ENCODE peak calls at places on chromosomes 2 and 18, in six cellular contexts. One of them, this sample, is unnamed.

GRCh38 chr18:475202-475624 is 25.3 kb downstream of the COLEC12 start:
- DNase-seq in HCT116: no peak
- DNase-seq in NB4: no peak
- DNase-seq in foreskin fibroblast: peak
- DNase-seq in brain microvascular endothelial cell: peak
- DNase-seq in astrocyte of the spinal cord: peak
- DNase-seq in this sample: peak

GRCh38 chr18:76806301-76806700 is 16.1 kb upstream of the ZNF236 start:
- DNase-seq in HCT116: no peak
- DNase-seq in NB4: no peak
- DNase-seq in foreskin fibroblast: no peak
- DNase-seq in brain microvascular endothelial cell: no peak
- DNase-seq in astrocyte of the spinal cord: no peak
- DNase-seq in this sample: no peak

GRCh38 chr2:106843001-106843909 is 42.7 kb downstream of the ST6GAL2 start:
- DNase-seq in HCT116: no peak
- DNase-seq in NB4: no peak
- DNase-seq in foreskin fibroblast: no peak
- DNase-seq in brain microvascular endothelial cell: no peak
- DNase-seq in astrocyte of the spinal cord: no peak
- DNase-seq in this sample: no peak

GRCh38 chr2:140851258-140851657 is 1279.6 kb downstream of the LRP1B start:
- DNase-seq in HCT116: no peak
- DNase-seq in NB4: no peak
- DNase-seq in foreskin fibroblast: peak
- DNase-seq in brain microvascular endothelial cell: no peak
- DNase-seq in astrocyte of the spinal cord: no peak
- DNase-seq in this sample: no peak

GRCh38 chr2:101306410-101306809 is 2.1 kb downstream of the RNF149 start:
- DNase-seq in HCT116: no peak
- DNase-seq in NB4: no peak
- DNase-seq in foreskin fibroblast: no peak
- DNase-seq in brain microvascular endothelial cell: no peak
- DNase-seq in astrocyte of the spinal cord: no peak
- DNase-seq in this sample: no peak

GRCh38 chr2:201432038-201432437 is 19.2 kb downstream of the TRAK2 start:
- DNase-seq in HCT116: no peak
- DNase-seq in NB4: peak
- DNase-seq in foreskin fibroblast: peak
- DNase-seq in brain microvascular endothelial cell: peak
- DNase-seq in astrocyte of the spinal cord: peak
- DNase-seq in this sample: no peak

GRCh38 chr2:84532291-84532690 is 16.0 kb downstream of the DNAH6 start:
- DNase-seq in HCT116: no peak
- DNase-seq in NB4: no peak
- DNase-seq in foreskin fibroblast: no peak
- DNase-seq in brain microvascular endothelial cell: no peak
- DNase-seq in astrocyte of the spinal cord: no peak
- DNase-seq in this sample: no peak

GRCh38 chr2:190136259-190136658 is 73.7 kb upstream of the MSTN start:
- DNase-seq in HCT116: no peak
- DNase-seq in NB4: no peak
- DNase-seq in foreskin fibroblast: no peak
- DNase-seq in brain microvascular endothelial cell: no peak
- DNase-seq in astrocyte of the spinal cord: no peak
- DNase-seq in this sample: no peak

GRCh38 chr18:74957588-74958224 is 251.2 kb downstream of the PTGR3 start:
- DNase-seq in HCT116: no peak
- DNase-seq in NB4: no peak
- DNase-seq in foreskin fibroblast: no peak
- DNase-seq in brain microvascular endothelial cell: no peak
- DNase-seq in astrocyte of the spinal cord: no peak
- DNase-seq in this sample: no peak

GRCh38 chr2:230910546-230911135 is 14.4 kb downstream of the GPR55 start:
- DNase-seq in HCT116: no peak
- DNase-seq in NB4: peak
- DNase-seq in foreskin fibroblast: no peak
- DNase-seq in brain microvascular endothelial cell: no peak
- DNase-seq in astrocyte of the spinal cord: no peak
- DNase-seq in this sample: no peak

GRCh38 chr2:105858868-105859693 is 114.4 kb downstream of the NCK2 start:
- DNase-seq in HCT116: no peak
- DNase-seq in NB4: no peak
- DNase-seq in foreskin fibroblast: no peak
- DNase-seq in brain microvascular endothelial cell: no peak
- DNase-seq in astrocyte of the spinal cord: no peak
- DNase-seq in this sample: no peak

GRCh38 chr2:138274421-138275291 is 226.9 kb upstream of the SPOPL start:
- DNase-seq in HCT116: peak
- DNase-seq in NB4: peak
- DNase-seq in foreskin fibroblast: no peak
- DNase-seq in brain microvascular endothelial cell: no peak
- DNase-seq in astrocyte of the spinal cord: peak
- DNase-seq in this sample: no peak

GRCh38 chr2:119760237-119760807 is 600 bp downstream of the PTPN4 start:
- DNase-seq in HCT116: no peak
- DNase-seq in NB4: no peak
- DNase-seq in foreskin fibroblast: no peak
- DNase-seq in brain microvascular endothelial cell: no peak
- DNase-seq in astrocyte of the spinal cord: no peak
- DNase-seq in this sample: no peak

GRCh38 chr2:12957251-12957650 is 240.5 kb downstream of the TRIB2 start:
- DNase-seq in HCT116: no peak
- DNase-seq in NB4: no peak
- DNase-seq in foreskin fibroblast: no peak
- DNase-seq in brain microvascular endothelial cell: no peak
- DNase-seq in astrocyte of the spinal cord: no peak
- DNase-seq in this sample: no peak

GRCh38 chr2:204213588-204213987 is 277.0 kb downstream of the ICOS start:
- DNase-seq in HCT116: no peak
- DNase-seq in NB4: no peak
- DNase-seq in foreskin fibroblast: no peak
- DNase-seq in brain microvascular endothelial cell: no peak
- DNase-seq in astrocyte of the spinal cord: no peak
- DNase-seq in this sample: no peak

GRCh38 chr2:228039752-228040534 is 141.5 kb downstream of the SPHKAP start:
- DNase-seq in HCT116: peak
- DNase-seq in NB4: peak
- DNase-seq in foreskin fibroblast: peak
- DNase-seq in brain microvascular endothelial cell: no peak
- DNase-seq in astrocyte of the spinal cord: peak
- DNase-seq in this sample: peak

GRCh38 chr2:72892506-72893173 is 5.4 kb downstream of the SPR start:
- DNase-seq in HCT116: no peak
- DNase-seq in NB4: peak
- DNase-seq in foreskin fibroblast: peak
- DNase-seq in brain microvascular endothelial cell: peak
- DNase-seq in astrocyte of the spinal cord: peak
- DNase-seq in this sample: peak

GRCh38 chr2:150903461-150903860 is 358.2 kb downstream of the RBM43 start:
- DNase-seq in HCT116: no peak
- DNase-seq in NB4: no peak
- DNase-seq in foreskin fibroblast: peak
- DNase-seq in brain microvascular endothelial cell: no peak
- DNase-seq in astrocyte of the spinal cord: no peak
- DNase-seq in this sample: no peak

GRCh38 chr2:60109744-60110143 is 443.7 kb downstream of the BCL11A start:
- DNase-seq in HCT116: no peak
- DNase-seq in NB4: no peak
- DNase-seq in foreskin fibroblast: no peak
- DNase-seq in brain microvascular endothelial cell: no peak
- DNase-seq in astrocyte of the spinal cord: no peak
- DNase-seq in this sample: no peak

GRCh38 chr2:171216631-171217030 is 55.9 kb upstream of the TLK1 start:
- DNase-seq in HCT116: no peak
- DNase-seq in NB4: no peak
- DNase-seq in foreskin fibroblast: no peak
- DNase-seq in brain microvascular endothelial cell: no peak
- DNase-seq in astrocyte of the spinal cord: no peak
- DNase-seq in this sample: no peak

GRCh38 chr2:50225021-50225928 is 806.7 kb downstream of the NRXN1 start:
- DNase-seq in HCT116: no peak
- DNase-seq in NB4: no peak
- DNase-seq in foreskin fibroblast: no peak
- DNase-seq in brain microvascular endothelial cell: no peak
- DNase-seq in astrocyte of the spinal cord: no peak
- DNase-seq in this sample: no peak

GRCh38 chr2:113285816-113286215 is 7.1 kb upstream of the PAX8 start:
- DNase-seq in HCT116: no peak
- DNase-seq in NB4: no peak
- DNase-seq in foreskin fibroblast: no peak
- DNase-seq in brain microvascular endothelial cell: no peak
- DNase-seq in astrocyte of the spinal cord: no peak
- DNase-seq in this sample: no peak

GRCh38 chr2:113284481-113284880 is 5.8 kb upstream of the PAX8 start:
- DNase-seq in HCT116: no peak
- DNase-seq in NB4: peak
- DNase-seq in foreskin fibroblast: no peak
- DNase-seq in brain microvascular endothelial cell: peak
- DNase-seq in astrocyte of the spinal cord: peak
- DNase-seq in this sample: no peak

GRCh38 chr2:113281920-113282746 is 3.4 kb upstream of the PAX8 start:
- DNase-seq in HCT116: no peak
- DNase-seq in NB4: no peak
- DNase-seq in foreskin fibroblast: no peak
- DNase-seq in brain microvascular endothelial cell: no peak
- DNase-seq in astrocyte of the spinal cord: peak
- DNase-seq in this sample: no peak

GRCh38 chr2:113283704-113284284 is 5.1 kb upstream of the PAX8 start:
- DNase-seq in HCT116: peak
- DNase-seq in NB4: peak
- DNase-seq in foreskin fibroblast: peak
- DNase-seq in brain microvascular endothelial cell: peak
- DNase-seq in astrocyte of the spinal cord: peak
- DNase-seq in this sample: no peak

GRCh38 chr2:113282747-113283533 is 4.2 kb upstream of the PAX8 start:
- DNase-seq in HCT116: peak
- DNase-seq in NB4: peak
- DNase-seq in foreskin fibroblast: no peak
- DNase-seq in brain microvascular endothelial cell: no peak
- DNase-seq in astrocyte of the spinal cord: peak
- DNase-seq in this sample: peak
- TF ChIP-seq CTCF in HCT116: peak
- TF ChIP-seq CTCF in NB4: peak
- TF ChIP-seq CTCF in foreskin fibroblast: no peak
- TF ChIP-seq CTCF in brain microvascular endothelial cell: peak
- TF ChIP-seq CTCF in astrocyte of the spinal cord: peak
- TF ChIP-seq CTCF in this sample: no peak

DNA sequence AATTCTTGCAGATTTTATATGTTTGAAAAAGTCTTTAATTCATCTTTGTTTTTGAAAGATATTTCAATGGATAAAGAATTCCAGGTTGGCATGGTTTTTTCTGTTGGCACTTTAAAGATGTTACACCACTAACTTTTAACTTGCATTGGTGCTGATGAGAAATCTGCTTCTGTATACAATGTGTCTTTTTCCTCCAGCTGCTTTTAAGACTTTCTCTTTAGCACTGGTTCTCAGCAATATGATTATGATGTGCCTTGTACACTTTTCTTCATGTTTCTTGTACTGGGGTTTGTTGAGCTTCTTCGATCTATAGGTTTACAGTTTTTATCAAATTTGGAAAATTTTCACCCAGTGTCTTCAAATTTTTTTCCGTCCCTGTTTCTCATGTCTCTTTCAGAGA is 29.2 kb downstream of the PECR start:
- DNase-seq in HCT116: no peak
- DNase-seq in NB4: no peak
- DNase-seq in foreskin fibroblast: no peak
- DNase-seq in brain microvascular endothelial cell: no peak
- DNase-seq in astrocyte of the spinal cord: no peak
- DNase-seq in this sample: no peak
- TF ChIP-seq CTCF in HCT116: no peak
- TF ChIP-seq CTCF in NB4: no peak
- TF ChIP-seq CTCF in foreskin fibroblast: no peak
- TF ChIP-seq CTCF in brain microvascular endothelial cell: no peak
- TF ChIP-seq CTCF in astrocyte of the spinal cord: no peak
- TF ChIP-seq CTCF in this sample: no peak

GRCh38 chr2:159131267-159131790 is 155.2 kb downstream of the WDSUB1 start:
- DNase-seq in HCT116: no peak
- DNase-seq in NB4: no peak
- DNase-seq in foreskin fibroblast: no peak
- DNase-seq in brain microvascular endothelial cell: no peak
- DNase-seq in astrocyte of the spinal cord: no peak
- DNase-seq in this sample: no peak

GRCh38 chr2:159131882-159132281 is 154.6 kb downstream of the WDSUB1 start:
- DNase-seq in HCT116: peak
- DNase-seq in NB4: no peak
- DNase-seq in foreskin fibroblast: peak
- DNase-seq in brain microvascular endothelial cell: peak
- DNase-seq in astrocyte of the spinal cord: peak
- DNase-seq in this sample: no peak

GRCh38 chr2:159134979-159135378 is 151.5 kb downstream of the WDSUB1 start:
- DNase-seq in HCT116: no peak
- DNase-seq in NB4: no peak
- DNase-seq in foreskin fibroblast: no peak
- DNase-seq in brain microvascular endothelial cell: no peak
- DNase-seq in astrocyte of the spinal cord: no peak
- DNase-seq in this sample: no peak

GRCh38 chr2:159136405-159136804 is 150.1 kb downstream of the WDSUB1 start:
- DNase-seq in HCT116: no peak
- DNase-seq in NB4: no peak
- DNase-seq in foreskin fibroblast: no peak
- DNase-seq in brain microvascular endothelial cell: no peak
- DNase-seq in astrocyte of the spinal cord: no peak
- DNase-seq in this sample: no peak

DNA sequence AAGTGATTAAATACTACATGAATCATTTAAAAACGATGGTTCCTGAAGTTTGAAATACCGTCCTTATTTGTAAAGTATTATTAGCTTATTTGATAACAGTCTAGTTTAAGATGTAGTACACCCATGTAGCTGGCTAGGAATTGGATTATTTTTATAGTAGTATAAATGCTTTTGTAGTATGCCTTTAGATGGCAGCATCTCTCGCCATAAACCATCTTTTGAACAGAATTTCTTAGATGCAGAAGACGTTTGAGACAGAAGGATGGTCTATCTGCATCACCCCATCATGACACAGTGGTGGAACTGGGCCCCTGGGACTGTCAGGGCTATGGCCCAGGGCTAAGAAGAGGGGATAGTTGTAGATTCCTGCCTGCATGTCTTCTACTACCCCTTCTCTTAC is 152.7 kb downstream of the WDSUB1 start:
- DNase-seq in HCT116: no peak
- DNase-seq in NB4: peak
- DNase-seq in foreskin fibroblast: peak
- DNase-seq in brain microvascular endothelial cell: peak
- DNase-seq in astrocyte of the spinal cord: peak
- DNase-seq in this sample: no peak
- TF ChIP-seq CTCF in HCT116: no peak
- TF ChIP-seq CTCF in NB4: no peak
- TF ChIP-seq CTCF in foreskin fibroblast: no peak
- TF ChIP-seq CTCF in brain microvascular endothelial cell: peak
- TF ChIP-seq CTCF in astrocyte of the spinal cord: peak
- TF ChIP-seq CTCF in this sample: no peak

DNA sequence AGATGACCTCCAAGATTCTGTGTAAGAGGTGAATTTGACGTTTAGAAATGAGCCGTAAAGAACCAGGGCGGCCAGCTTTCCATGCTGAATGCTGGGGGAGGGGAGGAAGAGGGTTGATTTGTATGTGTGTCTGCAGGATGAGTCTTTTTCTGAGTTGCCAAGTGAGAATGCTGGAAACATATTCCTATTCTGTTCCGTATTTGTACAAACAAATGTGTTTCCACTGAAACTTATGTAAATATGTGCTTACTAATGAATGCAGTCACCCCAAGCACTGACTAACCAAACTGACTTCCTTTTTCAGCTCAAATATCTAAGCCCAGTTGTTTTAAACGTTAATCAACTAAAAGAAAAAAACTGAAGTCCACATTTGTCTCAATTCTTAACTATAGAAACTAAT is 74.9 kb upstream of the APCDD1 start:
- DNase-seq in HCT116: no peak
- DNase-seq in NB4: no peak
- DNase-seq in foreskin fibroblast: peak
- DNase-seq in brain microvascular endothelial cell: no peak
- DNase-seq in astrocyte of the spinal cord: no peak
- DNase-seq in this sample: no peak
- TF ChIP-seq CTCF in HCT116: no peak
- TF ChIP-seq CTCF in NB4: no peak
- TF ChIP-seq CTCF in foreskin fibroblast: no peak
- TF ChIP-seq CTCF in brain microvascular endothelial cell: no peak
- TF ChIP-seq CTCF in astrocyte of the spinal cord: no peak
- TF ChIP-seq CTCF in this sample: no peak

This sample was measured in nephron progenitor cell.